ENCODE peak calls at places on chromosomes 16 and 17, in four cellular contexts. One of them, this sample, is unnamed.

GRCh38 chr16:80569440-80570105 is 28.8 kb downstream of the DYNLRB2 start:
- DNase-seq in NCI-H1105: no peak
- DNase-seq in NCI-H69: no peak
- DNase-seq in tibial artery: no peak
- DNase-seq in this sample: no peak

GRCh38 chr16:10736926-10737625 is 6.6 kb upstream of the NUBP1 start:
- DNase-seq in NCI-H1105: peak
- DNase-seq in tibial artery: peak
- DNase-seq in NCI-H69: peak
- DNase-seq in this sample: peak

GRCh38 chr16:67268136-67268579 is 11.2 kb upstream of the PLEKHG4 start:
- DNase-seq in tibial artery: peak
- DNase-seq in NCI-H1105: no peak
- DNase-seq in NCI-H69: no peak
- DNase-seq in this sample: peak

GRCh38 chr17:35175638-35176415 is 18.4 kb downstream of the SLC35G3 start:
- DNase-seq in NCI-H1105: no peak
- DNase-seq in NCI-H69: no peak
- DNase-seq in tibial artery: no peak
- DNase-seq in this sample: no peak

GRCh38 chr17:21183468-21183867 is 30.5 kb downstream of the TMEM11 start:
- DNase-seq in NCI-H1105: no peak
- DNase-seq in NCI-H69: no peak
- DNase-seq in tibial artery: no peak
- DNase-seq in this sample: no peak

GRCh38 chr17:954431-955164 is 25.0 kb downstream of the NXN start:
- DNase-seq in tibial artery: no peak
- DNase-seq in NCI-H1105: no peak
- DNase-seq in NCI-H69: no peak
- DNase-seq in this sample: peak

GRCh38 chr17:3636154-3636907 is at the start of the genes CTNS and SHPK:
- DNase-seq in tibial artery: peak
- DNase-seq in NCI-H1105: peak
- DNase-seq in NCI-H69: peak
- DNase-seq in this sample: peak

GRCh38 chr16:4273858-4274291 is 1.1 kb upstream of the TFAP4 start:
- DNase-seq in NCI-H69: peak
- DNase-seq in tibial artery: peak
- DNase-seq in NCI-H1105: no peak
- DNase-seq in this sample: no peak

GRCh38 chr16:68003031-68003430 is 3.7 kb upstream of the DPEP2 start:
- DNase-seq in tibial artery: no peak
- DNase-seq in NCI-H1105: no peak
- DNase-seq in NCI-H69: no peak
- DNase-seq in this sample: no peak

This sample was measured in AG04450.